ENCODE peak calls at places on chromosomes 5 and 9, in four cellular contexts. One of them, this sample, is unnamed.

GRCh38 chr9:127540664-127541041 is 71.4 kb upstream of the STXBP1 start:
- DNase-seq in K562: peak; percentile 41
- DNase-seq in adrenal gland: no peak
- DNase-seq in esophagus squamous epithelium: no peak
- DNase-seq in this sample: peak; percentile 59

GRCh38 chr9:71079451-71079850 is 42.0 kb downstream of the TRPM3 start:
- DNase-seq in K562: no peak
- DNase-seq in adrenal gland: no peak
- DNase-seq in esophagus squamous epithelium: no peak
- DNase-seq in this sample: no peak

GRCh38 chr9:111148390-111148993 is 110.2 kb upstream of the LPAR1 start:
- DNase-seq in K562: no peak
- DNase-seq in adrenal gland: no peak
- DNase-seq in esophagus squamous epithelium: no peak
- DNase-seq in this sample: no peak

GRCh38 chr9:81804306-81804705 is 115.0 kb upstream of the TLE1 start:
- DNase-seq in K562: no peak
- DNase-seq in adrenal gland: peak; percentile 48
- DNase-seq in esophagus squamous epithelium: no peak
- DNase-seq in this sample: no peak

GRCh38 chr9:129888085-129888808 is 53.0 kb downstream of the USP20 start:
- DNase-seq in K562: peak; percentile 58
- DNase-seq in adrenal gland: no peak
- DNase-seq in esophagus squamous epithelium: peak; percentile 53
- DNase-seq in this sample: no peak

GRCh38 chr5:77972545-77973252 is 196.6 kb upstream of the TBCA start:
- DNase-seq in K562: no peak
- DNase-seq in adrenal gland: no peak
- DNase-seq in esophagus squamous epithelium: no peak
- DNase-seq in this sample: no peak

GRCh38 chr9:108396193-108396592 is 459.6 kb downstream of the ACTL7B start:
- DNase-seq in K562: no peak
- DNase-seq in adrenal gland: no peak
- DNase-seq in esophagus squamous epithelium: no peak
- DNase-seq in this sample: no peak

GRCh38 chr5:153629027-153629426 is 138.6 kb downstream of the GRIA1 start:
- DNase-seq in K562: no peak
- DNase-seq in adrenal gland: peak; percentile 44
- DNase-seq in esophagus squamous epithelium: no peak
- DNase-seq in this sample: peak; percentile 21

GRCh38 chr5:35339006-35339405 is 108.7 kb upstream of the PRLR start:
- DNase-seq in K562: no peak
- DNase-seq in adrenal gland: no peak
- DNase-seq in esophagus squamous epithelium: no peak
- DNase-seq in this sample: no peak

GRCh38 chr9:34177906-34178697 is 741 bp upstream of the UBAP1 start:
- DNase-seq in K562: no peak
- DNase-seq in adrenal gland: no peak
- DNase-seq in esophagus squamous epithelium: no peak
- DNase-seq in this sample: peak; percentile 88

GRCh38 chr5:89293849-89294248 is 410.9 kb upstream of the MEF2C start:
- DNase-seq in K562: no peak
- DNase-seq in adrenal gland: peak; percentile 18
- DNase-seq in esophagus squamous epithelium: no peak
- DNase-seq in this sample: no peak

GRCh38 chr5:91632871-91633270 is 249.8 kb upstream of the ARRDC3 start:
- DNase-seq in K562: no peak
- DNase-seq in adrenal gland: no peak
- DNase-seq in esophagus squamous epithelium: no peak
- DNase-seq in this sample: no peak

GRCh38 chr9:88757406-88758010 is 222.5 kb downstream of the NXNL2 start:
- DNase-seq in K562: no peak
- DNase-seq in adrenal gland: no peak
- DNase-seq in esophagus squamous epithelium: no peak
- DNase-seq in this sample: no peak

GRCh38 chr5:125056641-125057345 is 310.4 kb upstream of the ZNF608 start:
- DNase-seq in K562: no peak
- DNase-seq in adrenal gland: no peak
- DNase-seq in esophagus squamous epithelium: no peak
- DNase-seq in this sample: no peak
- H3K4me3 ChIP-seq in K562: no peak overlapping the region
- H3K4me3 ChIP-seq in adrenal gland: no peak overlapping the region
- H3K4me3 ChIP-seq in esophagus squamous epithelium: no peak overlapping the region
- H3K4me3 ChIP-seq in this sample: no peak overlapping the region

DNA sequence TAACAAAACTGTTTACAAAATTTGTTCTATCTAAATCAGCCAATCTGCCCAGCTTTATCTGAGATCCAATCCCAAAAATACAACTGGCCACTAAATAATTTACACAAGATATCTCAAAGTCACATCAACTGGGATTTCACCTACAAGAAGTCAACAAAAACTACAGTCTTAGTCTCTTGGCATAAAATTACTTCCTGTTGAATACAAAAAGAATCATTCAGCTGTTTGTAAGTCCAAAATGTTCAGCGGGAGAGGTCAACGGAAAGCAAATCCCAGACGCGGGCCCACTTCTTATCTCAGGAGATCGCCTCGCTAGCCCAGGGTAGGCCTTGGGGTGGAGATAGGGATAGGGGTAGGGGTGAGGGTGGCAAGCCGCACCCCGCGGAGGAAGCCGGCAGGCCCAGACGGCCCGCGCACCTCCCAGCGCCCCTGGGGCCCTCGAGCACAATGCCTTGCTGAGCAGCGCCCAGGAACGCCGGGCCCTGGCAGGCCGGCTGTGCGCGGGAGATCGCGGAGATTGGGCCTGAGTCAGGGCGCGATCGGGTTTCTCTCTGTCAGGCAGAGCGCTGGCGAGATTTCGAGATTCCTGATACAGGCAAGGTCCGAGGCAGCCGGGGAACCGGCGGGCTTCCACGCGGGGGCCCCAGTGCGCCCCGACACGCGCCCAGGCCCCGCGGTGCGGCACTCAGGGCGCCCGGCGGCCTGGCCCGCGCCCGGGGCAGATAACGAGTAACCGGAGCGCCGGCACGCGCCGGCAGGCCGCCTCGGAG is 710 bp downstream of the HINT1 start:
- DNase-seq in K562: peak; percentile 72
- DNase-seq in adrenal gland: peak; percentile 72
- DNase-seq in esophagus squamous epithelium: peak; percentile 21
- DNase-seq in this sample: peak; percentile 92
- TF ChIP-seq CTCF in K562: peak; percentile 40
- TF ChIP-seq CTCF in adrenal gland: no peak
- TF ChIP-seq CTCF in esophagus squamous epithelium: peak; percentile 18
- TF ChIP-seq CTCF in this sample: no peak

DNA sequence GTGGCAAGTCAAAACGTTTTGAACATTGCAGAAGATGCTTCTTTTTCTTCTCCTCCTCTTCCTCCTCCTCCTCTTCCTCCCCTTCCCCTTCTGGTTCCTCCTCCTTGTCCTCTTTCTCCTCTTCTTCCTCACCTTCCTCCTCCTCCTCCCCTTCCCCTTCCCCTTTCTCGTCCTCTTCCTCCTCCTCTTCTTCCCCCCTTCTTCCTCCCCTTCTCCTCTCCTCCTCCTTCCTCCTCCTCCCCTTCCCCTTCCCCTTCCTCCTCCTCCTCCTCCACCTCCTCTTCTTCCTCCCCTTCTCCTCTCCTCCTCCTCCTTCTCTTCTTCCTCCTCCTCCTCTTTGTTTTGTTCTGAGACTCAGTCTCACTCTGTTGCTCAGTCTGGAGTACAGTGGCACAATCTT is 167.0 kb upstream of the SV2C start:
- DNase-seq in K562: no peak
- DNase-seq in adrenal gland: no peak
- DNase-seq in esophagus squamous epithelium: no peak
- DNase-seq in this sample: no peak
- TF ChIP-seq POLR2A in K562: no peak
- TF ChIP-seq POLR2A in adrenal gland: no peak
- TF ChIP-seq POLR2A in esophagus squamous epithelium: no peak
- TF ChIP-seq POLR2A in this sample: no peak

DNA sequence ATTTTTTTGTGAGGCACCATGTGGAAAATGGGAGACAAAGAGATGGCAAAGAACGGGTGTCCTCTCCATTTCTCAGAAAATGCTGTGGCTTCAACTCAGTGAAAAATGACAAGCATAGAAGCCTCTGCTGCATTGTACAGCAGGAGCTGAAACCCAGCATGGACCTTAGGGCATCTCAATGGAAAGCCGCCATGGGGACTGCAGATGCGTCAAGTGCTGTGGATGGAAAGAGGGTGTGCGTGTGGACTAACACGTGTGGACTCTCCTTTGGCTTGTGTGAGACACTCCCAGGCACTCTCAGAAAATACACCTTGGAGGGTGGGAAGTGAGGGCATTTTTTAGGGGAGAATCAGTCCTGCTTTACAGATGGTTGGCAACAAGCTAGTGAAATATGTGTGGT is 2.2 kb upstream of the GLRX start:
- DNase-seq in K562: no peak
- DNase-seq in adrenal gland: no peak
- DNase-seq in esophagus squamous epithelium: no peak
- DNase-seq in this sample: no peak
- H3K4me3 ChIP-seq in K562: no peak overlapping the region
- H3K4me3 ChIP-seq in adrenal gland: no peak overlapping the region
- H3K4me3 ChIP-seq in esophagus squamous epithelium: no peak overlapping the region
- H3K4me3 ChIP-seq in this sample: no peak overlapping the region

GRCh38 chr5:120083851-120084615 is 380.1 kb upstream of the PRR16 start:
- DNase-seq in K562: no peak
- DNase-seq in adrenal gland: no peak
- DNase-seq in esophagus squamous epithelium: no peak
- DNase-seq in this sample: no peak

GRCh38 chr5:120086081-120086480 is 378.0 kb upstream of the PRR16 start:
- DNase-seq in K562: no peak
- DNase-seq in adrenal gland: no peak
- DNase-seq in esophagus squamous epithelium: no peak
- DNase-seq in this sample: no peak

DNA sequence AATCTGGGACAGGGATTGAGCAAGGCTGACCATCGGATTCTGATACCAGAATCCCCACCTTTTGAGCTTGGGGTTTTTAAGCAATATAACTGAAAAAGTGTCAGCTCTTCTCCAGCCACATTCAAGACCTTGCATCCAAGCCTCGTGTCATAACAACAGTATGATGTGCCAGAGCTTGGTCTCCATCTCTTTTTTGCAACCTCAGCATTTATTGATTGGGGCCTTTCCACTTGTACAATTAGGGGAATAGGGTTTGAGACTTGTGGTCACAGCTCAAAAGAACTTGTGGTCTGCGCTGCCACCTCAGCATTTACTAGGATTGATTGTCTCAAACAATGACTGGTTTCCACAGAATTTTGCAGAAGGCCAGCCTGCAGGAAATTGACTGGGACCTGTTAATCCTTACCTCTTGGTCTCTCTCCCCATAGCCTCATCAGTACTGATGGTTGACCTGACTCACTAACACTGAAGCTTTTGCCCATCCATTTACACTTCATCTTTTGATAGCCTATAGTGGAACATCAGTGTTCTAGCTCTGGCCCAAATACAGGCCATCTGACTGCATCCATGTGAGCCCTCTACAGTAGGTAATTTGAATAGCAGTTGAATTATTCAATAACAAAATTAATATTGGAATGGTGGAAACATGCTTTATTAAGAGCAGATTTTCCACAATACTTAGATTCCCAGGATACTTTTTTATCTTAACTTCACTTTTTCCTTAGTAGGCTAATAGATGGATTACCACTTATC is 381.6 kb upstream of the PRR16 start:
- DNase-seq in K562: no peak
- DNase-seq in adrenal gland: no peak
- DNase-seq in esophagus squamous epithelium: no peak
- DNase-seq in this sample: no peak
- TF ChIP-seq CTCF in K562: no peak
- TF ChIP-seq CTCF in adrenal gland: peak; percentile 18
- TF ChIP-seq CTCF in esophagus squamous epithelium: no peak
- TF ChIP-seq CTCF in this sample: no peak

DNA sequence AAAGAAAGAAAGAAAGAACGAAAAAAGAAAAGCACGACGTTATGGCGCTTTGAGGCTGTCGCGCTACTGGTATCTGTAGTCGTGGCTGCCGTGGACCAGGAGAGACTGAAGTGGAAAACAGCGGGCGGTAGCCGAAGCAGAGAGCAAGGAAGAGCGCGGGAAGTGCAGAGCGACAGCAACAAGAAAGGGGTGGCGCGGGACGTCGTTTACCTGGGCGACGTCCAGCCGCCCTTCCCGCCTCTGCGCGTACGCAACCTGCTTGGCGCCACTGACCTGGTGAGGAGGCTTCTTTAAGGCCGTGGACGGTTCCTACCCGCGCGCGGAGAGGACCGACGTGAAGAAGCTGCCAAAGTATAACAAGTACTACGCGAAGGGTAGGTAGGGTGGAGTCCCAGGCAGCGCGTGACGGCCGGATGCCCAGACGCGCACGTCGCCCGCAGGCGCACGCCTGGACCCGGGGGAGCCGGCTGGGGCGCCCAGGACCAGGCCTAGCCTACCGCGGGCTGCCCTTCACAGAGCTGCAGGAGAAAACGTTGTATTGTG is 15.4 kb downstream of the CCL28 start:
- DNase-seq in K562: no peak
- DNase-seq in adrenal gland: no peak
- DNase-seq in esophagus squamous epithelium: no peak
- DNase-seq in this sample: peak; percentile 43
- TF ChIP-seq POLR2A in K562: no peak
- TF ChIP-seq POLR2A in adrenal gland: no peak
- TF ChIP-seq POLR2A in esophagus squamous epithelium: no peak
- TF ChIP-seq POLR2A in this sample: no peak

DNA sequence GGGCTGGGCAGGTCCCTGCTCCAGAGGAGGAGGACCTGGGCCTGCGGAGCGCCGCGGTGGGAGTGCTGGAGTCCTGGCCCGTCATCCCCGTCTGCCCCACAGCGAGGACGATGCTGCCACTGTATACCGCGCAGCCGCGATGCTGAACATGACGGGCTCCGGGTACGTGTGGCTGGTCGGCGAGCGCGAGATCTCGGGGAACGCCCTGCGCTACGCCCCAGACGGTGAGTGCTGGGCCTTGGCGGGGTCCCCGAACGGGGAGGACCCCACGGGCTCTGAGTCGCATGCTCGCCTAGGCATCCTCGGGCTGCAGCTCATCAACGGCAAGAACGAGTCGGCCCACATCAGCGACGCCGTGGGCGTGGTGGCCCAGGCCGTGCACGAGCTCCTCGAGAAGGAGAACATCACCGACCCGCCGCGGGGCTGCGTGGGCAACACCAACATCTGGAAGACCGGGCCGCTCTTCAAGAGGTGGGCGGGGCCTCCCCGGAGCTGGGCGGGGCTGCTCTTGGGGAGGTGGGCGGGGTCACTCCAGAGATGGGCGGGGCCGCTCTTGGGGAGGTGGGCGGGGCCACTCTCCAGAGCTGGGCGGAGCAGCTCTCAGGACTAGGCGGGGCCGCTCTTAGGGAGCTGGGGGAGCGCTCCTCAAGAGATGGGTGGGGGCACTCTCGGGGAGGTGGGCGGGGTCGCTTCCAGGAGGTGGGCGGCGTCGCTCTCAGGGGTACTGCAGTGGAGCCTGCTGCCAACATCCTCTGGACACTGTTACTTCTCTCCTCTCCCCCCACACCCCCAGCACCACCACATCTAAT is 13.1 kb downstream of the LRRC26 start:
- DNase-seq in K562: peak; percentile 92
- DNase-seq in adrenal gland: no peak
- DNase-seq in esophagus squamous epithelium: no peak
- DNase-seq in this sample: no peak
- H3K4me3 ChIP-seq in K562: peak overlapping the region; percentile 2
- H3K4me3 ChIP-seq in adrenal gland: no peak overlapping the region
- H3K4me3 ChIP-seq in esophagus squamous epithelium: no peak overlapping the region
- H3K4me3 ChIP-seq in this sample: no peak overlapping the region

This sample was measured in lower leg skin.